ENCODE peak calls at places on chromosome 18, in seven cellular contexts. B is BJ, Q is bronchial epithelial cell, Y is brain microvascular endothelial cell, D is GM12878, T is tibial artery, J is vagina. S is an unnamed sample. For H3K36me3 and H3K27me3, the result is how much of the 10 kb centered on the place peaks cover.

GRCh38 chr18:14978962-14979535 is 231.1 kb downstream of the ANKRD30B start:
- DNase-seq in D (no peak), B (no peak), J (no peak), T (no peak), Q (no peak), Y (no peak), S (no peak)

GRCh38 chr18:1232867-1233266 is 328.2 kb downstream of the ADCYAP1 start:
- DNase-seq in Q (no peak), Y (no peak), T (no peak), B (no peak), D (no peak), J (no peak), S (no peak)

GRCh38 chr18:7830468-7830867 is 263.4 kb downstream of the PTPRM start:
- DNase-seq in Y (no peak), J (no peak), T (no peak), D (peak), B (no peak), Q (peak), S (no peak)

GRCh38 chr18:8279348-8279747 is 329.9 kb upstream of the RAB12 start:
- DNase-seq in J (no peak), Q (no peak), T (no peak), B (no peak), D (no peak), Y (no peak), S (no peak)

GRCh38 chr18:55910328-55910727 is 322.3 kb upstream of the TCF4 start:
- DNase-seq in J (no peak), Y (no peak), D (no peak), Q (peak), T (no peak), B (no peak), S (no peak)

GRCh38 chr18:44731160-44731865 is 50.6 kb downstream of the SETBP1 start:
- DNase-seq in T (no peak), J (no peak), Q (no peak), D (no peak), Y (no peak), B (no peak), S (no peak)

GRCh38 chr18:13427354-13427753 is 208.8 kb downstream of the LDLRAD4 start:
- DNase-seq in T (peak), Y (no peak), Q (no peak), J (no peak), B (no peak), D (no peak), S (no peak)

GRCh38 chr18:5998907-5999306 is 103.6 kb upstream of the TMEM200C start:
- DNase-seq in Q (no peak), J (no peak), T (no peak), D (no peak), Y (no peak), B (no peak), S (no peak)

GRCh38 chr18:55588001-55588875 is at the start of gene TCF4:
- DNase-seq in J (no peak), Q (peak), T (peak), B (no peak), D (no peak), Y (peak), S (no peak)

GRCh38 chr18:61991201-61991600 is 98.4 kb upstream of the RNF152 start:
- DNase-seq in T (no peak), B (no peak), J (no peak), D (no peak), Y (peak), Q (peak), S (no peak)

GRCh38 chr18:2148823-2149222 is 422.5 kb downstream of the METTL4 start:
- DNase-seq in J (no peak), Q (no peak), Y (no peak), T (no peak), D (no peak), B (no peak), S (no peak)

GRCh38 chr18:28995319-28995718 is 818.4 kb upstream of the CDH2 start:
- DNase-seq in D (no peak), T (no peak), Y (no peak), Q (peak), B (no peak), J (no peak), S (no peak)

GRCh38 chr18:45856526-45856925 is 31.1 kb downstream of the SIGLEC15 start:
- DNase-seq in J (no peak), Q (peak), D (no peak), Y (peak), B (no peak), T (no peak), S (no peak)

GRCh38 chr18:39959839-39960238 is 1995.2 kb upstream of the PIK3C3 start:
- DNase-seq in B (no peak), Q (peak), J (no peak), Y (no peak), D (no peak), T (no peak), S (no peak)

GRCh38 chr18:39591647-39592046 is 2026.0 kb upstream of the CELF4 start:
- DNase-seq in B (no peak), T (no peak), Y (no peak), D (no peak), J (no peak), Q (peak), S (no peak)

GRCh38 chr18:21275645-21276044 is 33.6 kb downstream of the GREB1L start:
- DNase-seq in D (no peak), T (no peak), B (no peak), Y (no peak), Q (no peak), J (no peak), S (no peak)
- TF ChIP-seq CTCF in D (no peak), T (no peak), B (no peak), Y (no peak), Q (no peak), J (no peak), S (no peak)

GRCh38 chr18:51617167-51617566 is 419.7 kb upstream of the MEX3C start:
- DNase-seq in Y (no peak), D (no peak), B (no peak), J (no peak), Q (peak), T (no peak), S (peak)
- H3K36me3 ChIP-seq in Y (under half), D (under half), B (under half), J (under half), Q (under half), T (under half), S (under half)

GRCh38 chr18:42192251-42193248 is 237.5 kb downstream of the PIK3C3 start:
- DNase-seq in B (no peak), D (no peak), T (no peak), Y (no peak), Q (peak), J (no peak), S (peak)
- H3K27me3 ChIP-seq in B (under half), D (under half), T (under half), Y (under half), Q (under half), J (under half), S (under half)

GRCh38 chr18:3238742-3239141 is 8.9 kb upstream of the MYL12A start:
- DNase-seq in J (no peak), Y (no peak), D (no peak), T (no peak), Q (no peak), B (no peak), S (no peak)
- TF ChIP-seq CTCF in J (no peak), Y (peak), D (peak), T (no peak), Q (peak), B (peak), S (no peak)

GRCh38 chr18:12005542-12006487 is 24.5 kb downstream of the IMPA2 start:
- DNase-seq in D (no peak), T (no peak), Q (peak), Y (no peak), B (no peak), J (no peak), S (no peak)

GRCh38 chr18:12008181-12008767 is 27.0 kb downstream of the IMPA2 start:
- DNase-seq in Q (no peak), B (no peak), D (no peak), T (no peak), J (no peak), Y (no peak), S (no peak)

GRCh38 chr18:12007063-12007462 is 25.8 kb downstream of the IMPA2 start:
- DNase-seq in J (no peak), Q (no peak), D (no peak), Y (no peak), T (no peak), B (no peak), S (no peak)

GRCh38 chr18:12008842-12009580 is 27.7 kb downstream of the IMPA2 start:
- DNase-seq in B (no peak), Y (no peak), Q (no peak), J (no peak), D (no peak), T (no peak), S (no peak)

DNA sequence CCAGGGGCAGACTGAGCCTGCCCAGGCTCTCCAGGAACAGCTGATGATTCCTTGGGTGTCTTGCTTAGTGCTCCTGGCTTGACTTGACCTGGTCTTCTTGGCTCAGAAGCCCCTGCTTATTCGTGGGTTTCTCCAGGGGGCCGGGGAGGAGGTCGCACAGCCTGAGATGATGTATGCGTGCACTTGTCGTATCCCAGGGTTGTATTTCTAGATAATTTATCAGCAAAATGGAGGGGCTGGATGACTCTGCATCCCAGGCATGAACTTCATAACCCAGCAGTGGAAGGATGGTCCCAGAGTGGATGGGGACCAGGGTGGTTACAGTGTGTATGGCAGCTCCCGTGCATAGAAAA is 25.2 kb downstream of the IMPA2 start:
- DNase-seq in T (no peak), D (no peak), B (no peak), Y (no peak), J (no peak), Q (no peak), S (no peak)
- H3K36me3 ChIP-seq in T (under half), D (under half), B (under half), Y (under half), J (under half), Q (under half), S (under half)